ENCODE peak calls at places on chromosomes 2 and 18, in six cellular contexts. X, K, F, O, R and S are unnamed samples.

GRCh38 chr2:130344578-130344977 is 1.9 kb downstream of the IMP4 start:
- DNase-seq in F (no peak), O (no peak), R (no peak), X (no peak), K (no peak), S (no peak)

GRCh38 chr2:226124548-226125011 is 675.0 kb downstream of the IRS1 start:
- DNase-seq in R (no peak), F (peak), O (no peak), X (no peak), K (peak), S (no peak)

GRCh38 chr2:164826293-164827243 is 15.1 kb downstream of the COBLL1 start:
- DNase-seq in R (peak), K (peak), X (no peak), F (peak), O (peak), S (no peak)

GRCh38 chr2:216535454-216535995 is 36.9 kb downstream of the RPL37A start:
- DNase-seq in O (peak), X (peak), R (peak), K (peak), F (peak), S (no peak)

GRCh38 chr2:108621689-108622681 is 87.7 kb downstream of the LIMS1 start:
- DNase-seq in K (no peak), F (peak), R (no peak), X (no peak), O (no peak), S (no peak)

GRCh38 chr2:26412091-26412673 is 10.5 kb downstream of the DRC1 start:
- DNase-seq in R (peak), O (no peak), F (no peak), X (no peak), K (no peak), S (no peak)

GRCh38 chr2:12057436-12058166 is 311.2 kb downstream of the LPIN1 start:
- DNase-seq in X (no peak), F (no peak), K (peak), R (no peak), O (peak), S (no peak)

GRCh38 chr2:121359937-121360565 is 75.0 kb upstream of the TFCP2L1 start:
- DNase-seq in X (no peak), K (peak), R (no peak), O (no peak), F (no peak), S (no peak)

DNA sequence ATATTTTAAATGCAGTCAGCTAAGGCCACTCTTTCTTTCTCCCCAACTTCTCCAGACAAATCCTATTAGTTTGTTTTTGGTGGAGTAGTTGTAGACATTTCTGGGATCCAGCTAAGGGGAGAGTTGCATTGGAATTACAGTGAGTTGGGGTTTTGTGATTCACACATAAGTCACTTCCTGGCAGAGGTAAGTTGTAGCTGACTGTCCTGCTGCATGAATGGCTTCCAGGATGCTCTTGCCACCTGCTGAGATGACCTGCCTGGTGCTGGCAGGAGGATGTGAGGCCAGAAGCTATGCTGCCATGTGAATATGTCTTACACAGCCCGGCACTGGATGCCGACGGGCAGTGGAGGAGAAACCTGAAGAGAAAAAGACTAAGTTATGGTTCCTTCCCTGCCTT is 243.7 kb downstream of the TDRD15 start:
- DNase-seq in X (no peak), O (no peak), K (no peak), R (peak), F (peak), S (no peak)
- TF ChIP-seq CTCF in X (no peak), O (no peak), K (no peak), R (no peak), F (no peak), S (no peak)

GRCh38 chr2:10303634-10304378 is 1.1 kb downstream of the HPCAL1 start:
- DNase-seq in K (peak), R (peak), O (no peak), X (no peak), F (no peak), S (no peak)
- TF ChIP-seq CTCF in K (no peak), R (no peak), O (no peak), X (peak), F (no peak), S (peak)

GRCh38 chr18:49368876-49369440 is 91.5 kb downstream of the DYM start:
- DNase-seq in K (no peak), X (no peak), R (no peak), F (no peak), O (no peak), S (no peak)
- TF ChIP-seq CTCF in K (no peak), X (no peak), R (no peak), F (no peak), O (no peak), S (no peak)

GRCh38 chr2:212001280-212001679 is 537.3 kb downstream of the ERBB4 start:
- DNase-seq in F (no peak), O (no peak), R (no peak), X (no peak), K (no peak), S (no peak)

GRCh38 chr2:212007972-212008371 is 530.6 kb downstream of the ERBB4 start:
- DNase-seq in X (no peak), R (no peak), O (no peak), F (no peak), K (no peak), S (no peak)

DNA sequence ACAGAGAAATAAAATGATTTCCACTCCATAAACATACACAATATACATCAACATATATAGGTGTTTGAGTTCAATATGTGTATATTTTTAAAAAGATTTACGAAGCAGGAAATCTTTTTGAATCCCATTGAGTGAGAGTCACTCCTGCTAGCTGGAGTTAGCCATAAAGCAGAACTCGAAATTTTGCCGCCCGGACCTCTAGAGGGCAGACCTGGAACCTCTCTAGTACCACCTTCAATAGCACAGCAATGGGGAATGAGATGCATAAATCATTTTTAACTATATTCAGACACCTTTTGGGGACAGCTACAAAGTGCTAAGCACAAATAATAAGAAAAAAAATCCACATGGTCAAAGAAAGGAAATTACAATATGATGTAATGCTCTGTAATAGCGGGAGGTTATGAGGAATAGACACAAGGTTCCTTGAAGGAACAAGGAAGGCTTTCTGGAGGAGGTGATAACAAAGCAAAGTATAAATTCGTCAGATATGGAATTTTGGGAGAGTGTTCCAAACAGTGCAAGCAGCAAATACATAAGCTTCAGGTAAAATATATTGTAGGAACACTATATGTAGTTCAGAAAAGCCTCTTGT is 533.4 kb downstream of the ERBB4 start:
- DNase-seq in R (no peak), O (no peak), K (peak), F (peak), X (no peak), S (no peak)
- TF ChIP-seq CTCF in R (peak), O (no peak), K (no peak), F (peak), X (peak), S (peak)